ENCODE peak calls at places on chromosomes 11 and 22, in ten cellular contexts. I is MM.1S, J is neural progenitor cell, G is lower leg skin, Y is astrocyte, U is gastrocnemius medialis, K is Panc1, V is left lung, E is LNCaP clone FGC, O is esophagus squamous epithelium. Z is an unnamed sample.

GRCh38 chr22:23579280-23579679 is 810 bp downstream of the IGLL1 start:
- DNase-seq in I (no peak), E (no peak), O (no peak), V (no peak), Y (no peak), K (no peak), J (no peak), G (no peak), U (no peak), Z (no peak)

GRCh38 chr22:28064941-28065340 is 145.9 kb upstream of the PITPNB start:
- DNase-seq in O (no peak), U (no peak), E (no peak), I (no peak), V (no peak), Y (peak; percentile 16), K (no peak), J (no peak), G (no peak), Z (no peak)

GRCh38 chr11:71381781-71382505 is 66.2 kb downstream of the DHCR7 start:
- DNase-seq in Y (no peak), V (no peak), J (no peak), K (no peak), O (no peak), G (no peak), E (no peak), I (peak; percentile 15), U (no peak), Z (no peak)

GRCh38 chr11:66187453-66187852 is 81.0 kb upstream of the RAB1B start:
- DNase-seq in O (no peak), G (no peak), U (no peak), J (no peak), V (no peak), K (no peak), Y (no peak), E (no peak), I (no peak), Z (no peak)

GRCh38 chr22:19218541-19219233 is 40.2 kb upstream of the SLC25A1 start:
- DNase-seq in V (no peak), E (no peak), U (peak; percentile 88), K (no peak), Y (no peak), J (no peak), O (no peak), G (no peak), I (no peak), Z (no peak)

GRCh38 chr11:119491753-119492455 is 68.9 kb upstream of the THY1 start:
- DNase-seq in O (no peak), U (no peak), I (no peak), K (no peak), E (no peak), V (no peak), J (peak; percentile 31), Y (no peak), G (no peak), Z (peak; percentile 24)

GRCh38 chr11:62806611-62807121 is 1.4 kb upstream of the NXF1 start:
- DNase-seq in O (no peak), U (peak; percentile 85), E (no peak), J (no peak), K (no peak), G (no peak), I (peak; percentile 61), Y (peak; percentile 14), V (peak; percentile 59), Z (no peak)

GRCh38 chr11:35803115-35803514 is 140.5 kb downstream of the TRIM44 start:
- DNase-seq in E (no peak), V (no peak), J (no peak), G (no peak), Y (no peak), O (no peak), K (no peak), I (no peak), U (no peak), Z (no peak)

GRCh38 chr11:114058026-114058706 is 1.3 kb upstream of the ZBTB16 start:
- DNase-seq in U (peak; percentile 88), I (no peak), K (no peak), Y (no peak), E (no peak), O (no peak), V (peak; percentile 60), G (peak; percentile 88), J (peak; percentile 65), Z (no peak)

DNA sequence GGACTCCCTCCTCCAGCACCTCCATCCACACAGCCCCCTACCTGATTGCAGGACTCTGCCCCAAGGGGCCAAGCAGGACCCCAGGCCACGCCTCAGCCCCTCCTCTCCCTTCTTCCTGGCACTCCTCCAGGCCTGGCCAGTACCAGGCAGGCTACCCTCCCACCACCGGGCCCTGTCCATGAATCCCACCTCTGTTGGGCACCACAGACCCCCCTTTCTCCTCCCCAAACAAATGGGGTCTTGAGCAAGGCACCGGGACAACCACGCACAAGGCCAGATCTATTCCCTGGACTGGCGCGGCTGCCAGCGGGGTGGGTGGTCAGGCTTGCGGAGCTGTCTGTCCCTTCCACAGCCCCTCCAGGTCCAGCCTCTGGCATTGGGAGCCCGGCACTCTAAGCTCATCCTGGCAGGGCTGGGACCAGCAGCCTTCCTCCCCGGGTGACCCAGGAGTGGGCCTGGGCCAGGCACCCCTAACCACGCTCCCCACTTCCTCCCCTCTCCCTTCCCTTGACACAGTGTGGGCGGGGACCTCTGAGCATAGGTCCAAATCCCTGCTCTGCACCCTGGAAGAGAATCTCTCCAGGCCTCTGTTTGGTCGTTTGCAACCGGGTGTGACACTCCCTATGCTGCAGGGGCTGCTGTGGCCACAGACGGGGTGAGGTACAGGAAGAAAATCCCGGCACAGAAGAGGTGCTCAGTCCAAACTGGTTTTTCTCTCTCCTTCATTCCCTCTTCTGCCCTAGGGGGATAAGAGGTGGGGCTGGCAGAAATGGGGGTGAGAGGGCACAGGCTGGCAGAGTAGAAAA is 14.6 kb downstream of the ELFN2 start:
- DNase-seq in E (no peak), G (no peak), K (no peak), O (no peak), Y (no peak), U (no peak), V (no peak), J (no peak), I (no peak), Z (no peak)
- TF ChIP-seq CTCF in E (no peak), G (no peak), K (no peak), O (no peak), Y (no peak), U (no peak), V (no peak), J (no peak), I (no peak), Z (no peak)

DNA sequence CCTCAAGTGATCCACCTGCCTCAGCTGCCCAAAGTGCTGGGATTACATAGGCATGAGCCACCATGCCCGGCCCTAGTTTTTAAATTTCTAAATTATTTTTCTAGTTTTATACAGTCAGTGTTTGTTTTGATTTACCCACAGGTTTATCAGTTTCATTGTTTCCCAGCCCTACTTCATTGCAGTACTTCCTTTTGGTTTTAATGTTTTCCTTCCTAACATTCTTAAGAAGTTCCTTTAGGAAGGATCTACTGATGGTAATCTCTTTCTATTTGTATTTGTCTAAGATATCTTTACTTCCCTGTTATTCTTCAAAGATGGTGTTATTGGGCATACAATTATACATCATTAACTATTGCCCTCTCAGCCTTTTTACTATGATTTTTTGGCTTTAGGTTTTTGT is 4.9 kb upstream of the EXT2 start:
- DNase-seq in J (no peak), I (no peak), E (no peak), K (no peak), V (no peak), Y (no peak), U (no peak), O (no peak), G (no peak), Z (no peak)
- TF ChIP-seq CTCF in J (no peak), I (no peak), E (no peak), K (no peak), V (no peak), Y (no peak), U (no peak), O (no peak), G (no peak), Z (no peak)

DNA sequence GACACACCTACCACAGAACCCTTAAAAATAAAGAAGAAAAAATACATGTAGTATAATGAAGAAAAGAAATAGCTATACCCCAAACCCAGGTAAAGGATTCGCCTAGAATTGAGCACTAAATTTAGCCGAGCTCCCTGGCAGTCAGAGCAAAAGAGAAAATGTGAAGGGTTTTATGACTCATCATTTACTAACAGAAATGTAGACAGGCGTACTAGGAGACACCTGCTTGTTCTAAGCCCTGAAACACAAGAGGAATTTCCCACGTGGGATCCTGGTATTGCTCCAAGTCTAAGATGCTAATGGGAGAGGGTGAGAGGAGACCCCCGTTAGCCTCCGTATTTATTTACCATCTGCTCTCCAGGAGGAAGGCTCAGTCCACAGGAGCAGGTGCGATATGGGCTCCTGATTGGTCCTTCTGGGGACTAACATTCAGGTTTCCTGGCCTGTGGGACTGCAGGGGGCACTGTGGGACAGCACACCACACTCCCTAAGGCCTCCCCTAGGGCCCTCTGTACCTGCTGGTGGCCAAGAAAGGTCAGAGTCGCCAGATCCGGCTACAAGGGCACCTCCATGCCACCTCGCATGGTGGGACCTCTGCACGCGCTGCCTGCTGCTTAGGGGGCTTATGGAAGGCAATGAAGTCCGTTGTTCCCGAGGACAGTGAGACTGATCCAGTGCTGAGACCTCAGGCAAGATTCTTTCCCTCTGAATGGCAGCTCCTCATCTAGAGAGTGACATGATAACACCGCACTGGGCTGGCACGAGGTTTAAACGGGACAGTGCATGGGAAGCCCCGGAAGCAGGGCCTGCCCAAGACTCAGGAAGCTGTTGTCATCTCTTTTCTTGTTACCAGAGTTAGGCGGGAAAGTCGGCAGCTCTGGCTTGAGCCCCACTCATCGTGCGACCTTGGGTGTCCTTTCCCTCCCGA is 25.8 kb downstream of the KCNC1 start:
- DNase-seq in G (no peak), V (no peak), U (peak; percentile 69), J (peak; percentile 88), E (peak; percentile 51), Y (peak; percentile 12), K (peak; percentile 28), O (no peak), I (peak; percentile 54), Z (peak; percentile 74)
- TF ChIP-seq CTCF in G (no peak), V (peak; percentile 23), U (peak; percentile 73), J (peak; percentile 84), E (peak; percentile 92), Y (peak; percentile 33), K (peak; percentile 75), O (peak; percentile 43), I (peak; percentile 65), Z (peak; percentile 31)

GRCh38 chr11:28526406-28526751 is 418.2 kb downstream of the METTL15 start:
- DNase-seq in K (no peak), I (no peak), Y (no peak), E (no peak), U (no peak), V (no peak), G (no peak), O (no peak), J (no peak), Z (no peak)

GRCh38 chr11:28525636-28526405 is 417.6 kb downstream of the METTL15 start:
- DNase-seq in O (no peak), K (no peak), G (no peak), J (no peak), I (no peak), V (no peak), E (no peak), U (no peak), Y (no peak), Z (no peak)

GRCh38 chr11:28528217-28528616 is 420.0 kb downstream of the METTL15 start:
- DNase-seq in E (no peak), J (no peak), I (no peak), O (no peak), V (no peak), U (no peak), G (no peak), Y (no peak), K (no peak), Z (no peak)

GRCh38 chr11:28529046-28529445 is 420.9 kb downstream of the METTL15 start:
- DNase-seq in E (no peak), U (no peak), G (no peak), V (no peak), I (no peak), O (no peak), K (no peak), J (no peak), Y (peak; percentile 82), Z (no peak)

GRCh38 chr11:28529540-28530410 is 421.6 kb downstream of the METTL15 start:
- DNase-seq in I (peak; percentile 58), Y (peak; percentile 56), E (no peak), G (no peak), U (no peak), J (peak; percentile 62), O (no peak), K (no peak), V (no peak), Z (peak; percentile 15)
- TF ChIP-seq CTCF in I (peak; percentile 49), Y (peak; percentile 27), E (peak; percentile 44), G (no peak), U (peak; percentile 23), J (peak; percentile 67), O (peak; percentile 32), K (peak; percentile 37), V (no peak), Z (peak; percentile 77)